ENCODE peak calls at places on chromosomes 3 and 15, in five cellular contexts. O, X, B, J and N are unnamed samples. For H3K27me3, the result is how much of the 10 kb centered on the place peaks cover.

GRCh38 chr3:190269096-190269495 is 53.1 kb downstream of the CLDN1 start:
- DNase-seq in O (no peak), X (no peak), B (no peak), J (no peak), N (no peak)

GRCh38 chr15:35496585-35496984 is 49.4 kb downstream of the DPH6 start:
- DNase-seq in O (no peak), X (no peak), B (no peak), J (no peak), N (no peak)

GRCh38 chr3:99418709-99419108 is 219.7 kb upstream of the COL8A1 start:
- DNase-seq in O (no peak), X (no peak), B (no peak), J (no peak), N (no peak)

GRCh38 chr3:168087539-168087938 is 8.2 kb downstream of the GOLIM4 start:
- DNase-seq in O (no peak), X (no peak), B (no peak), J (no peak), N (no peak)

GRCh38 chr3:178302966-178303930 is 233.0 kb upstream of the KCNMB2 start:
- DNase-seq in O (no peak), X (peak), B (no peak), J (no peak), N (no peak)

GRCh38 chr3:99342374-99342773 is 296.0 kb upstream of the COL8A1 start:
- DNase-seq in O (no peak), X (no peak), B (no peak), J (no peak), N (no peak)

GRCh38 chr15:66654718-66655375 is 47.2 kb upstream of the SMAD6 start:
- DNase-seq in O (peak), X (no peak), B (no peak), J (no peak), N (no peak)

GRCh38 chr3:63912768-63913588 is 795 bp upstream of the SCAANT1 start:
- DNase-seq in O (peak), X (peak), B (peak), J (peak), N (peak)

GRCh38 chr3:149936812-149937230 is 33.9 kb downstream of the PFN2 start:
- DNase-seq in O (peak), X (peak), B (no peak), J (peak), N (no peak)

GRCh38 chr3:167318996-167319615 is 61.0 kb downstream of the ZBBX start:
- DNase-seq in O (no peak), X (peak), B (no peak), J (no peak), N (no peak)

GRCh38 chr15:45133561-45133920 is 3.7 kb downstream of the DUOX1 start:
- DNase-seq in O (peak), X (no peak), B (no peak), J (no peak), N (no peak)

GRCh38 chr3:36166477-36166876 is 213.8 kb upstream of the STAC start:
- DNase-seq in O (no peak), X (peak), B (no peak), J (no peak), N (no peak)

GRCh38 chr15:57675481-57676181 is 30.9 kb upstream of the POLR2M start:
- DNase-seq in O (no peak), X (peak), B (no peak), J (no peak), N (no peak)

GRCh38 chr15:29849218-29849617 is 26.9 kb upstream of the TJP1 start:
- DNase-seq in O (no peak), X (peak), B (no peak), J (no peak), N (no peak)

GRCh38 chr3:15367059-15367458 is 34.7 kb upstream of the SH3BP5 start:
- DNase-seq in O (no peak), X (peak), B (no peak), J (no peak), N (no peak)

GRCh38 chr15:57091626-57092025 is 173.2 kb downstream of the TCF12 start:
- DNase-seq in O (no peak), X (no peak), B (no peak), J (no peak), N (no peak)

GRCh38 chr3:99012051-99012450 is 110.6 kb upstream of the DCBLD2 start:
- DNase-seq in O (no peak), X (no peak), B (no peak), J (no peak), N (no peak)

GRCh38 chr15:44207643-44208042 is 12.6 kb upstream of the FRMD5 start:
- DNase-seq in O (no peak), X (peak), B (no peak), J (no peak), N (no peak)

DNA sequence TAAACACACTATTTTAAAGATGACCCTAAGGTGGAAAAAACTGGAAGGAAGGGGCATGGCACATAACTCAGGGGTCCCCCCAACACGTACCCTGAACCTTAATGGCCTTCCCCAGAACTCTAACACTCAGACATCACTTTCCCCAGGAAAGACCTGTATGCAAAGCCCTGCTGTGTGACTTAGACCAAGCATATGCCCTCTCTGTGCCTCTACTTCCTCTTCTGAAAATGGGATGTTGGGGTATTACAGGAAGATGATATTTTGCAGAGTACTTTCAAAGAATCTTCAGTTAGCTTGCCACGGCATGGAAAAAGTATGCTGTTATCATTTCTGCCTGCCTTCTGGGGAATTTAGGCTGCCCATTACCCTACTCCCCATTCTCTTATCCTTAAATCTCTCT is 7.2 kb upstream of the INSYN1 start:
- DNase-seq in O (no peak), X (no peak), B (no peak), J (no peak), N (no peak)
- H3K27me3 ChIP-seq in O (under half), X (half or more), B (under half), J (under half), N (under half)

GRCh38 chr15:52532427-52532826 is 3.7 kb upstream of the MYO5A start:
- DNase-seq in O (no peak), X (no peak), B (no peak), J (no peak), N (no peak)

GRCh38 chr15:52529289-52529929 is 729 bp upstream of the MYO5A start:
- DNase-seq in O (no peak), X (no peak), B (no peak), J (no peak), N (no peak)

GRCh38 chr15:52528465-52529288 is at the start of gene MYO5A:
- DNase-seq in O (peak), X (peak), B (peak), J (peak), N (peak)

GRCh38 chr15:52527898-52528464 is 699 bp downstream of the MYO5A start:
- DNase-seq in O (peak), X (peak), B (peak), J (peak), N (peak)

GRCh38 chr15:52529940-52530339 is 1.3 kb upstream of the MYO5A start:
- DNase-seq in O (no peak), X (no peak), B (no peak), J (no peak), N (no peak)
- H3K27me3 ChIP-seq in O (half or more), X (under half), B (under half), J (under half), N (under half)

DNA sequence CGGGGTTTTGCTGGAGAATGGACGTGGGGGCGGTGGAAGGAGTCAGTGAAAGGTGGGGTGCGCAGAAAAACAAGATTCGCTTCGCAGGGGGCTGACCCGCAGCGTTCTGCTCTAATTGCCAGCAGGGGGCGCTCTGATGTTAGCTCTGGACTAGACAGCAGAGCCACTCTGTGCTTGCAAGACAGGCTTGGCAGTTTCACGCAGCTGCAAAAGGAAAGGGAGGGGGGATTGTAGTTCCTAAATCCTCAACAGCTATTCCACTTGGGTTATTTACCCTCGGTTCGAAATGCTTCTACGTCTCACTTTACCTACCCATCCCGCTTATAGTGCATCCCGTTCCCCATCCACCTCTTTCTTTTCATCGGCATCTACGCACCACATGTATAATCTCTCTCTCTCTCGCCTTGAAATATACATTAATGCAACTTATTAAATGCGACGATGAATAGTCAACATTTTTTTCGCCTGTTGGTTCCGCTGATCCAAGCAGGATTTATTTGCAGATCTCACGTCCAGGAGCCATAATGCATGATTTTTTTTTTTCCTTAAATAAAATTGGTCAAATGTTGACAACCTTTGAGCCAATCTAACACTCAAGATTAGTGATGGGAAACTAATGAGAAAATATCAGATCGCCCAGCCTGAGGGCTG is 216.5 kb downstream of the MEIS2 start:
- DNase-seq in O (peak), X (peak), B (peak), J (peak), N (peak)
- H3K27me3 ChIP-seq in O (under half), X (under half), B (under half), J (under half), N (under half)

DNA sequence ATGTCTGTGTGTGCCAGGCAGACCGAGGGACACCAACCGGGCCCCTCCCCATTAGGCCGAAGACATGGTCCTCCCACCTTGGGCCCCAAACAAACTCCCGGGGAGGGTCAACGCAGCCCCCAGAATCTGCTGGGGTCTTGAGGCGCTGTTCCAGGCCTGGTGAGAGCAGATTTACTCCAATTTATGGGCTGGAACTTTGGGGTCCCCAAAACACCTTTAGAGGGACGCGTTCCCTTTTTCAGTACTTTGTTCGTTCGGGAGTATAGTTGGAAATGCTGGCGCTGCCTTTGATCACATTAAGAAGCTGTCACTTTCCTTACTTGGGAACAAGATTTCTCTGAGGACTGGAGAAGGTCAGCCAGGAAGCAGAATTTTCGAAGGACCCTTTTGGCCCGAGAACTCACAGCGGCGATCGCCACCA is 2.3 kb downstream of the GATA2 start:
- DNase-seq in O (no peak), X (no peak), B (no peak), J (no peak), N (no peak)
- H3K27me3 ChIP-seq in O (half or more), X (under half), B (under half), J (half or more), N (half or more)

GRCh38 chr3:55320928-55321327 is 166.2 kb downstream of the WNT5A start:
- DNase-seq in O (no peak), X (no peak), B (no peak), J (no peak), N (no peak)

GRCh38 chr3:55313701-55314100 is 173.4 kb downstream of the WNT5A start:
- DNase-seq in O (no peak), X (peak), B (no peak), J (no peak), N (no peak)

GRCh38 chr3:55315396-55315795 is 171.7 kb downstream of the WNT5A start:
- DNase-seq in O (no peak), X (no peak), B (no peak), J (no peak), N (no peak)
- H3K27me3 ChIP-seq in O (under half), X (under half), B (under half), J (under half), N (under half)

GRCh38 chr3:57963811-57964346 is 44.3 kb upstream of the FLNB start:
- DNase-seq in O (no peak), X (no peak), B (no peak), J (no peak), N (no peak)
- H3K27me3 ChIP-seq in O (under half), X (under half), B (under half), J (under half), N (under half)

GRCh38 chr15:78360958-78361714 is 21.0 kb downstream of the CRABP1 start:
- DNase-seq in O (no peak), X (no peak), B (no peak), J (no peak), N (no peak)
- H3K27me3 ChIP-seq in O (under half), X (under half), B (under half), J (under half), N (under half)

GRCh38 chr15:80564056-80564455 is 131.1 kb upstream of the ABHD17C start:
- DNase-seq in O (no peak), X (no peak), B (no peak), J (no peak), N (no peak)
- H3K27me3 ChIP-seq in O (under half), X (under half), B (under half), J (under half), N (under half)

GRCh38 chr3:37463163-37463562 is 288.8 kb upstream of the LRRFIP2 start:
- DNase-seq in O (no peak), X (no peak), B (no peak), J (no peak), N (no peak)
- H3K27me3 ChIP-seq in O (under half), X (half or more), B (under half), J (under half), N (under half)